ENCODE peak calls at places on chromosomes 6 and 20, in nine cellular contexts. One of them, this sample, is unnamed.

GRCh38 chr6:143376861-143377260 is 73.6 kb downstream of the ADAT2 start:
- DNase-seq in PC-3: no peak
- DNase-seq in AG20443: no peak
- DNase-seq in SJSA1: no peak
- DNase-seq in activated CD8-positive, alpha-beta memory T cell treated with anti-CD3 and anti-CD28 coated beads, Interleukin-2, amount 50 U/mL, for 4 hours: no peak
- DNase-seq in astrocyte: peak
- DNase-seq in stimulated activated CD4-positive, alpha-beta T cell treated with anti-CD3 and anti-CD28 coated beads, Interleukin-1b, Interleukin-23, amount 100 ng/mL, for 1 hour: no peak
- DNase-seq in RPMI8226: no peak
- DNase-seq in T follicular helper cell: no peak
- DNase-seq in this sample: no peak

GRCh38 chr6:111566873-111567517 is 38.7 kb downstream of the TRAF3IP2 start:
- DNase-seq in PC-3: no peak
- DNase-seq in AG20443: no peak
- DNase-seq in SJSA1: no peak
- DNase-seq in activated CD8-positive, alpha-beta memory T cell treated with anti-CD3 and anti-CD28 coated beads, Interleukin-2, amount 50 U/mL, for 4 hours: no peak
- DNase-seq in astrocyte: peak
- DNase-seq in stimulated activated CD4-positive, alpha-beta T cell treated with anti-CD3 and anti-CD28 coated beads, Interleukin-1b, Interleukin-23, amount 100 ng/mL, for 1 hour: no peak
- DNase-seq in RPMI8226: no peak
- DNase-seq in T follicular helper cell: no peak
- DNase-seq in this sample: no peak

GRCh38 chr6:97000138-97000537 is 75.6 kb downstream of the KLHL32 start:
- DNase-seq in PC-3: no peak
- DNase-seq in AG20443: no peak
- DNase-seq in SJSA1: no peak
- DNase-seq in activated CD8-positive, alpha-beta memory T cell treated with anti-CD3 and anti-CD28 coated beads, Interleukin-2, amount 50 U/mL, for 4 hours: no peak
- DNase-seq in astrocyte: no peak
- DNase-seq in stimulated activated CD4-positive, alpha-beta T cell treated with anti-CD3 and anti-CD28 coated beads, Interleukin-1b, Interleukin-23, amount 100 ng/mL, for 1 hour: no peak
- DNase-seq in RPMI8226: no peak
- DNase-seq in T follicular helper cell: no peak
- DNase-seq in this sample: no peak

GRCh38 chr6:12078014-12078413 is 65.9 kb downstream of the HIVEP1 start:
- DNase-seq in PC-3: no peak
- DNase-seq in AG20443: no peak
- DNase-seq in SJSA1: no peak
- DNase-seq in activated CD8-positive, alpha-beta memory T cell treated with anti-CD3 and anti-CD28 coated beads, Interleukin-2, amount 50 U/mL, for 4 hours: no peak
- DNase-seq in astrocyte: no peak
- DNase-seq in stimulated activated CD4-positive, alpha-beta T cell treated with anti-CD3 and anti-CD28 coated beads, Interleukin-1b, Interleukin-23, amount 100 ng/mL, for 1 hour: no peak
- DNase-seq in RPMI8226: no peak
- DNase-seq in T follicular helper cell: no peak
- DNase-seq in this sample: no peak

GRCh38 chr6:135329851-135330803 is 149.0 kb downstream of the MYB start:
- DNase-seq in PC-3: no peak
- DNase-seq in AG20443: no peak
- DNase-seq in SJSA1: no peak
- DNase-seq in activated CD8-positive, alpha-beta memory T cell treated with anti-CD3 and anti-CD28 coated beads, Interleukin-2, amount 50 U/mL, for 4 hours: no peak
- DNase-seq in astrocyte: peak
- DNase-seq in stimulated activated CD4-positive, alpha-beta T cell treated with anti-CD3 and anti-CD28 coated beads, Interleukin-1b, Interleukin-23, amount 100 ng/mL, for 1 hour: no peak
- DNase-seq in RPMI8226: no peak
- DNase-seq in T follicular helper cell: no peak
- DNase-seq in this sample: no peak

GRCh38 chr20:1427457-1428054 is 34.7 kb upstream of the FKBP1A start:
- DNase-seq in PC-3: peak
- DNase-seq in AG20443: no peak
- DNase-seq in SJSA1: no peak
- DNase-seq in activated CD8-positive, alpha-beta memory T cell treated with anti-CD3 and anti-CD28 coated beads, Interleukin-2, amount 50 U/mL, for 4 hours: no peak
- DNase-seq in astrocyte: no peak
- DNase-seq in stimulated activated CD4-positive, alpha-beta T cell treated with anti-CD3 and anti-CD28 coated beads, Interleukin-1b, Interleukin-23, amount 100 ng/mL, for 1 hour: no peak
- DNase-seq in RPMI8226: no peak
- DNase-seq in T follicular helper cell: no peak
- DNase-seq in this sample: no peak

GRCh38 chr6:111980979-111981378 is 72.9 kb upstream of the CCN6 start:
- DNase-seq in PC-3: no peak
- DNase-seq in AG20443: peak
- DNase-seq in SJSA1: no peak
- DNase-seq in activated CD8-positive, alpha-beta memory T cell treated with anti-CD3 and anti-CD28 coated beads, Interleukin-2, amount 50 U/mL, for 4 hours: no peak
- DNase-seq in astrocyte: no peak
- DNase-seq in stimulated activated CD4-positive, alpha-beta T cell treated with anti-CD3 and anti-CD28 coated beads, Interleukin-1b, Interleukin-23, amount 100 ng/mL, for 1 hour: no peak
- DNase-seq in RPMI8226: no peak
- DNase-seq in T follicular helper cell: no peak
- DNase-seq in this sample: no peak

GRCh38 chr6:47308674-47309325 is 905 bp downstream of the TNFRSF21 start:
- DNase-seq in PC-3: peak
- DNase-seq in AG20443: peak
- DNase-seq in SJSA1: no peak
- DNase-seq in activated CD8-positive, alpha-beta memory T cell treated with anti-CD3 and anti-CD28 coated beads, Interleukin-2, amount 50 U/mL, for 4 hours: no peak
- DNase-seq in astrocyte: peak
- DNase-seq in stimulated activated CD4-positive, alpha-beta T cell treated with anti-CD3 and anti-CD28 coated beads, Interleukin-1b, Interleukin-23, amount 100 ng/mL, for 1 hour: peak
- DNase-seq in RPMI8226: peak
- DNase-seq in T follicular helper cell: no peak
- DNase-seq in this sample: peak

GRCh38 chr20:61556116-61556515 is 304.1 kb downstream of the CDH4 start:
- DNase-seq in PC-3: no peak
- DNase-seq in AG20443: peak
- DNase-seq in SJSA1: peak
- DNase-seq in activated CD8-positive, alpha-beta memory T cell treated with anti-CD3 and anti-CD28 coated beads, Interleukin-2, amount 50 U/mL, for 4 hours: no peak
- DNase-seq in astrocyte: peak
- DNase-seq in stimulated activated CD4-positive, alpha-beta T cell treated with anti-CD3 and anti-CD28 coated beads, Interleukin-1b, Interleukin-23, amount 100 ng/mL, for 1 hour: no peak
- DNase-seq in RPMI8226: no peak
- DNase-seq in T follicular helper cell: no peak
- DNase-seq in this sample: no peak

GRCh38 chr20:57560554-57561355 is at the start of gene PCK1:
- DNase-seq in PC-3: peak
- DNase-seq in AG20443: peak
- DNase-seq in SJSA1: no peak
- DNase-seq in activated CD8-positive, alpha-beta memory T cell treated with anti-CD3 and anti-CD28 coated beads, Interleukin-2, amount 50 U/mL, for 4 hours: no peak
- DNase-seq in astrocyte: no peak
- DNase-seq in stimulated activated CD4-positive, alpha-beta T cell treated with anti-CD3 and anti-CD28 coated beads, Interleukin-1b, Interleukin-23, amount 100 ng/mL, for 1 hour: no peak
- DNase-seq in RPMI8226: peak
- DNase-seq in T follicular helper cell: no peak
- DNase-seq in this sample: peak

GRCh38 chr6:21636876-21637275 is 43.3 kb downstream of the SOX4 start:
- DNase-seq in PC-3: no peak
- DNase-seq in AG20443: no peak
- DNase-seq in SJSA1: no peak
- DNase-seq in activated CD8-positive, alpha-beta memory T cell treated with anti-CD3 and anti-CD28 coated beads, Interleukin-2, amount 50 U/mL, for 4 hours: no peak
- DNase-seq in astrocyte: no peak
- DNase-seq in stimulated activated CD4-positive, alpha-beta T cell treated with anti-CD3 and anti-CD28 coated beads, Interleukin-1b, Interleukin-23, amount 100 ng/mL, for 1 hour: no peak
- DNase-seq in RPMI8226: no peak
- DNase-seq in T follicular helper cell: no peak
- DNase-seq in this sample: no peak

GRCh38 chr20:44433751-44434538 is 41.7 kb upstream of the TTPAL start:
- DNase-seq in PC-3: no peak
- DNase-seq in AG20443: no peak
- DNase-seq in SJSA1: no peak
- DNase-seq in activated CD8-positive, alpha-beta memory T cell treated with anti-CD3 and anti-CD28 coated beads, Interleukin-2, amount 50 U/mL, for 4 hours: no peak
- DNase-seq in astrocyte: no peak
- DNase-seq in stimulated activated CD4-positive, alpha-beta T cell treated with anti-CD3 and anti-CD28 coated beads, Interleukin-1b, Interleukin-23, amount 100 ng/mL, for 1 hour: no peak
- DNase-seq in RPMI8226: no peak
- DNase-seq in T follicular helper cell: no peak
- DNase-seq in this sample: peak

GRCh38 chr6:11194399-11195274 is 37.8 kb downstream of the NEDD9 start:
- DNase-seq in PC-3: no peak
- DNase-seq in AG20443: no peak
- DNase-seq in SJSA1: peak
- DNase-seq in activated CD8-positive, alpha-beta memory T cell treated with anti-CD3 and anti-CD28 coated beads, Interleukin-2, amount 50 U/mL, for 4 hours: no peak
- DNase-seq in astrocyte: peak
- DNase-seq in stimulated activated CD4-positive, alpha-beta T cell treated with anti-CD3 and anti-CD28 coated beads, Interleukin-1b, Interleukin-23, amount 100 ng/mL, for 1 hour: no peak
- DNase-seq in RPMI8226: no peak
- DNase-seq in T follicular helper cell: no peak
- DNase-seq in this sample: no peak

GRCh38 chr6:37612475-37612874 is 85.2 kb downstream of the MDGA1 start:
- DNase-seq in PC-3: peak
- DNase-seq in AG20443: peak
- DNase-seq in SJSA1: no peak
- DNase-seq in activated CD8-positive, alpha-beta memory T cell treated with anti-CD3 and anti-CD28 coated beads, Interleukin-2, amount 50 U/mL, for 4 hours: no peak
- DNase-seq in astrocyte: peak
- DNase-seq in stimulated activated CD4-positive, alpha-beta T cell treated with anti-CD3 and anti-CD28 coated beads, Interleukin-1b, Interleukin-23, amount 100 ng/mL, for 1 hour: no peak
- DNase-seq in RPMI8226: no peak
- DNase-seq in T follicular helper cell: no peak
- DNase-seq in this sample: no peak

GRCh38 chr6:154399097-154399496 is 42.5 kb upstream of the IPCEF1 start:
- DNase-seq in PC-3: peak
- DNase-seq in AG20443: peak
- DNase-seq in SJSA1: peak
- DNase-seq in activated CD8-positive, alpha-beta memory T cell treated with anti-CD3 and anti-CD28 coated beads, Interleukin-2, amount 50 U/mL, for 4 hours: no peak
- DNase-seq in astrocyte: peak
- DNase-seq in stimulated activated CD4-positive, alpha-beta T cell treated with anti-CD3 and anti-CD28 coated beads, Interleukin-1b, Interleukin-23, amount 100 ng/mL, for 1 hour: no peak
- DNase-seq in RPMI8226: no peak
- DNase-seq in T follicular helper cell: no peak
- DNase-seq in this sample: no peak

GRCh38 chr6:136676075-136676474 is 116.2 kb downstream of the MAP3K5 start:
- DNase-seq in PC-3: peak
- DNase-seq in AG20443: no peak
- DNase-seq in SJSA1: no peak
- DNase-seq in activated CD8-positive, alpha-beta memory T cell treated with anti-CD3 and anti-CD28 coated beads, Interleukin-2, amount 50 U/mL, for 4 hours: no peak
- DNase-seq in astrocyte: no peak
- DNase-seq in stimulated activated CD4-positive, alpha-beta T cell treated with anti-CD3 and anti-CD28 coated beads, Interleukin-1b, Interleukin-23, amount 100 ng/mL, for 1 hour: no peak
- DNase-seq in RPMI8226: no peak
- DNase-seq in T follicular helper cell: no peak
- DNase-seq in this sample: no peak

GRCh38 chr6:142323377-142323776 is 21.6 kb downstream of the ADGRG6 start:
- DNase-seq in PC-3: peak
- DNase-seq in AG20443: no peak
- DNase-seq in SJSA1: no peak
- DNase-seq in activated CD8-positive, alpha-beta memory T cell treated with anti-CD3 and anti-CD28 coated beads, Interleukin-2, amount 50 U/mL, for 4 hours: no peak
- DNase-seq in astrocyte: peak
- DNase-seq in stimulated activated CD4-positive, alpha-beta T cell treated with anti-CD3 and anti-CD28 coated beads, Interleukin-1b, Interleukin-23, amount 100 ng/mL, for 1 hour: no peak
- DNase-seq in RPMI8226: no peak
- DNase-seq in T follicular helper cell: no peak
- DNase-seq in this sample: peak

GRCh38 chr20:50049442-50050026 is 63.4 kb downstream of the UBE2V1 start:
- DNase-seq in PC-3: no peak
- DNase-seq in AG20443: no peak
- DNase-seq in SJSA1: no peak
- DNase-seq in activated CD8-positive, alpha-beta memory T cell treated with anti-CD3 and anti-CD28 coated beads, Interleukin-2, amount 50 U/mL, for 4 hours: no peak
- DNase-seq in astrocyte: no peak
- DNase-seq in stimulated activated CD4-positive, alpha-beta T cell treated with anti-CD3 and anti-CD28 coated beads, Interleukin-1b, Interleukin-23, amount 100 ng/mL, for 1 hour: no peak
- DNase-seq in RPMI8226: peak
- DNase-seq in T follicular helper cell: no peak
- DNase-seq in this sample: no peak

GRCh38 chr6:132648356-132648755 is 10.6 kb downstream of the TAAR1 start:
- DNase-seq in PC-3: peak
- DNase-seq in AG20443: peak
- DNase-seq in SJSA1: no peak
- DNase-seq in activated CD8-positive, alpha-beta memory T cell treated with anti-CD3 and anti-CD28 coated beads, Interleukin-2, amount 50 U/mL, for 4 hours: no peak
- DNase-seq in astrocyte: peak
- DNase-seq in stimulated activated CD4-positive, alpha-beta T cell treated with anti-CD3 and anti-CD28 coated beads, Interleukin-1b, Interleukin-23, amount 100 ng/mL, for 1 hour: no peak
- DNase-seq in RPMI8226: no peak
- DNase-seq in T follicular helper cell: no peak
- DNase-seq in this sample: no peak

GRCh38 chr6:106823732-106824351 is 150.7 kb downstream of the CD24 start:
- DNase-seq in PC-3: no peak
- DNase-seq in AG20443: no peak
- DNase-seq in SJSA1: no peak
- DNase-seq in activated CD8-positive, alpha-beta memory T cell treated with anti-CD3 and anti-CD28 coated beads, Interleukin-2, amount 50 U/mL, for 4 hours: no peak
- DNase-seq in astrocyte: no peak
- DNase-seq in stimulated activated CD4-positive, alpha-beta T cell treated with anti-CD3 and anti-CD28 coated beads, Interleukin-1b, Interleukin-23, amount 100 ng/mL, for 1 hour: no peak
- DNase-seq in RPMI8226: no peak
- DNase-seq in T follicular helper cell: no peak
- DNase-seq in this sample: peak

GRCh38 chr20:57680131-57680716 is 29.6 kb downstream of the PMEPA1 start:
- DNase-seq in PC-3: no peak
- DNase-seq in AG20443: peak
- DNase-seq in SJSA1: no peak
- DNase-seq in activated CD8-positive, alpha-beta memory T cell treated with anti-CD3 and anti-CD28 coated beads, Interleukin-2, amount 50 U/mL, for 4 hours: no peak
- DNase-seq in astrocyte: no peak
- DNase-seq in stimulated activated CD4-positive, alpha-beta T cell treated with anti-CD3 and anti-CD28 coated beads, Interleukin-1b, Interleukin-23, amount 100 ng/mL, for 1 hour: no peak
- DNase-seq in RPMI8226: peak
- DNase-seq in T follicular helper cell: no peak
- DNase-seq in this sample: no peak

GRCh38 chr6:53361549-53362031 is 12.8 kb upstream of the ELOVL5 start:
- DNase-seq in PC-3: peak
- DNase-seq in AG20443: no peak
- DNase-seq in SJSA1: no peak
- DNase-seq in activated CD8-positive, alpha-beta memory T cell treated with anti-CD3 and anti-CD28 coated beads, Interleukin-2, amount 50 U/mL, for 4 hours: peak
- DNase-seq in astrocyte: peak
- DNase-seq in stimulated activated CD4-positive, alpha-beta T cell treated with anti-CD3 and anti-CD28 coated beads, Interleukin-1b, Interleukin-23, amount 100 ng/mL, for 1 hour: no peak
- DNase-seq in RPMI8226: peak
- DNase-seq in T follicular helper cell: peak
- DNase-seq in this sample: no peak

GRCh38 chr20:51902933-51903332 is 100.6 kb upstream of the SALL4 start:
- DNase-seq in PC-3: no peak
- DNase-seq in AG20443: no peak
- DNase-seq in SJSA1: no peak
- DNase-seq in activated CD8-positive, alpha-beta memory T cell treated with anti-CD3 and anti-CD28 coated beads, Interleukin-2, amount 50 U/mL, for 4 hours: no peak
- DNase-seq in astrocyte: no peak
- DNase-seq in stimulated activated CD4-positive, alpha-beta T cell treated with anti-CD3 and anti-CD28 coated beads, Interleukin-1b, Interleukin-23, amount 100 ng/mL, for 1 hour: no peak
- DNase-seq in RPMI8226: no peak
- DNase-seq in T follicular helper cell: no peak
- DNase-seq in this sample: no peak

GRCh38 chr6:45543298-45544235 is 165.8 kb upstream of the SUPT3H start:
- DNase-seq in PC-3: peak
- DNase-seq in AG20443: no peak
- DNase-seq in SJSA1: no peak
- DNase-seq in activated CD8-positive, alpha-beta memory T cell treated with anti-CD3 and anti-CD28 coated beads, Interleukin-2, amount 50 U/mL, for 4 hours: no peak
- DNase-seq in astrocyte: peak
- DNase-seq in stimulated activated CD4-positive, alpha-beta T cell treated with anti-CD3 and anti-CD28 coated beads, Interleukin-1b, Interleukin-23, amount 100 ng/mL, for 1 hour: no peak
- DNase-seq in RPMI8226: no peak
- DNase-seq in T follicular helper cell: no peak
- DNase-seq in this sample: no peak